ENCODE peak calls at places on chromosomes 5 and 9, in seven cellular contexts. O is brain microvascular endothelial cell; J is stimulated activated CD4-positive, alpha-beta T cell treated with anti-CD3 and anti-CD28 coated beads, Interleukin-2, amount 100 ng/mL, for 48 hours; M is activated CD4-positive, alpha-beta memory T cell treated with anti-CD3 and anti-CD28 coated beads, Interleukin-2, amount 10 ng/mL, durations not matched to agents 7 days and 5 days; I is NCI-H2171 treated with DMSO at 0.1 percent for 48 hours; R is MCF 10A; D is NCI-H1105 treated with DMSO at 0.1 percent for 48 hours. N is an unnamed sample.

GRCh38 chr9:81461196-81461595 is 228.2 kb downstream of the TLE1 start:
- DNase-seq in O (peak), J (no peak), M (no peak), I (no peak), R (no peak), D (no peak), N (no peak)

GRCh38 chr5:158701406-158702177 is 398.1 kb downstream of the EBF1 start:
- DNase-seq in O (peak), J (no peak), M (no peak), I (peak), R (peak), D (no peak), N (no peak)

GRCh38 chr9:127267793-127268507 is 3.4 kb downstream of the GARNL3 start:
- DNase-seq in O (no peak), J (no peak), M (no peak), I (no peak), R (no peak), D (no peak), N (no peak)

GRCh38 chr5:173155912-173156311 is 11.6 kb downstream of the BNIP1 start:
- DNase-seq in O (no peak), J (no peak), M (no peak), I (no peak), R (no peak), D (no peak), N (no peak)

GRCh38 chr5:125056641-125057345 is 310.4 kb upstream of the ZNF608 start:
- DNase-seq in O (no peak), J (no peak), M (no peak), I (no peak), R (peak), D (peak), N (no peak)

GRCh38 chr5:65742565-65743231 is 20.7 kb downstream of the NLN start:
- DNase-seq in O (peak), J (no peak), M (peak), I (peak), R (peak), D (peak), N (no peak)

GRCh38 chr9:125434986-125435775 is 173.6 kb downstream of the GAPVD1 start:
- DNase-seq in O (no peak), J (no peak), M (no peak), I (no peak), R (no peak), D (no peak), N (peak)

GRCh38 chr5:133347039-133347438 is 265.3 kb downstream of the FSTL4 start:
- DNase-seq in O (no peak), J (no peak), M (no peak), I (no peak), R (peak), D (no peak), N (no peak)

GRCh38 chr5:34475249-34475966 is 180.7 kb upstream of the RAI14 start:
- DNase-seq in O (no peak), J (no peak), M (no peak), I (no peak), R (no peak), D (no peak), N (no peak)

GRCh38 chr5:107631805-107632362 is 38.9 kb downstream of the EFNA5 start:
- DNase-seq in O (no peak), J (no peak), M (no peak), I (no peak), R (no peak), D (no peak), N (no peak)

GRCh38 chr9:101508203-101508602 is 25.4 kb upstream of the RNF20 start:
- DNase-seq in O (no peak), J (no peak), M (no peak), I (no peak), R (no peak), D (no peak), N (no peak)

GRCh38 chr5:2330325-2330724 is 421.2 kb downstream of the IRX2 start:
- DNase-seq in O (no peak), J (no peak), M (no peak), I (no peak), R (no peak), D (no peak), N (no peak)

N was measured in activated B cell treated with CpG ODN at 0.5 μM for 24 hours.